ENCODE peak calls at places on chromosomes 5 and 9, in six cellular contexts. One of them, this sample, is unnamed.

GRCh38 chr5:139468421-139468931 is 2.3 kb upstream of the SMIM33 start:
- DNase-seq in body of pancreas: no peak
- DNase-seq in HS-5: no peak
- DNase-seq in stimulated activated CD8-positive, alpha-beta memory T cell treated with anti-CD3 and anti-CD28 coated beads, Interleukin-4, amount 100 ng/mL, for 48 hours: no peak
- DNase-seq in left cardiac atrium: no peak
- DNase-seq in CD8-positive, alpha-beta T cell: no peak
- DNase-seq in this sample: no peak

GRCh38 chr5:135213466-135214239 is 179.6 kb upstream of the PITX1 start:
- DNase-seq in stimulated activated CD8-positive, alpha-beta memory T cell treated with anti-CD3 and anti-CD28 coated beads, Interleukin-4, amount 100 ng/mL, for 48 hours: no peak
- DNase-seq in body of pancreas: no peak
- DNase-seq in CD8-positive, alpha-beta T cell: no peak
- DNase-seq in HS-5: no peak
- DNase-seq in left cardiac atrium: no peak
- DNase-seq in this sample: no peak

GRCh38 chr5:69378376-69378775 is 8.8 kb downstream of the RAD17 start:
- DNase-seq in CD8-positive, alpha-beta T cell: no peak
- DNase-seq in body of pancreas: no peak
- DNase-seq in stimulated activated CD8-positive, alpha-beta memory T cell treated with anti-CD3 and anti-CD28 coated beads, Interleukin-4, amount 100 ng/mL, for 48 hours: no peak
- DNase-seq in HS-5: no peak
- DNase-seq in left cardiac atrium: no peak
- DNase-seq in this sample: no peak

GRCh38 chr5:119269061-119269579 is 86.7 kb upstream of the TNFAIP8 start:
- DNase-seq in stimulated activated CD8-positive, alpha-beta memory T cell treated with anti-CD3 and anti-CD28 coated beads, Interleukin-4, amount 100 ng/mL, for 48 hours: peak; percentile 58
- DNase-seq in CD8-positive, alpha-beta T cell: no peak
- DNase-seq in body of pancreas: peak; percentile 51
- DNase-seq in left cardiac atrium: no peak
- DNase-seq in HS-5: no peak
- DNase-seq in this sample: peak; percentile 58

GRCh38 chr5:91384671-91385430 is 1.7 kb upstream of the ARRDC3 start:
- DNase-seq in HS-5: peak; percentile 86
- DNase-seq in left cardiac atrium: no peak
- DNase-seq in stimulated activated CD8-positive, alpha-beta memory T cell treated with anti-CD3 and anti-CD28 coated beads, Interleukin-4, amount 100 ng/mL, for 48 hours: no peak
- DNase-seq in body of pancreas: peak; percentile 64
- DNase-seq in CD8-positive, alpha-beta T cell: peak; percentile 11
- DNase-seq in this sample: peak; percentile 27

GRCh38 chr5:168401880-168402279 is 84.4 kb upstream of the RARS1 start:
- DNase-seq in body of pancreas: peak; percentile 37
- DNase-seq in left cardiac atrium: no peak
- DNase-seq in HS-5: no peak
- DNase-seq in stimulated activated CD8-positive, alpha-beta memory T cell treated with anti-CD3 and anti-CD28 coated beads, Interleukin-4, amount 100 ng/mL, for 48 hours: no peak
- DNase-seq in CD8-positive, alpha-beta T cell: no peak
- DNase-seq in this sample: no peak

GRCh38 chr5:86880785-86881492 is 263.2 kb downstream of the COX7C start:
- DNase-seq in HS-5: peak; percentile 71
- DNase-seq in body of pancreas: peak; percentile 21
- DNase-seq in stimulated activated CD8-positive, alpha-beta memory T cell treated with anti-CD3 and anti-CD28 coated beads, Interleukin-4, amount 100 ng/mL, for 48 hours: peak; percentile 41
- DNase-seq in left cardiac atrium: peak; percentile 34
- DNase-seq in CD8-positive, alpha-beta T cell: peak; percentile 3
- DNase-seq in this sample: peak; percentile 15

GRCh38 chr5:177453852-177454396 is 7.3 kb downstream of the PRR7 start:
- DNase-seq in body of pancreas: peak; percentile 46
- DNase-seq in left cardiac atrium: peak; percentile 61
- DNase-seq in CD8-positive, alpha-beta T cell: no peak
- DNase-seq in HS-5: no peak
- DNase-seq in stimulated activated CD8-positive, alpha-beta memory T cell treated with anti-CD3 and anti-CD28 coated beads, Interleukin-4, amount 100 ng/mL, for 48 hours: no peak
- DNase-seq in this sample: peak; percentile 59

GRCh38 chr9:73743826-73744225 is 592.2 kb downstream of the ANXA1 start:
- DNase-seq in left cardiac atrium: no peak
- DNase-seq in stimulated activated CD8-positive, alpha-beta memory T cell treated with anti-CD3 and anti-CD28 coated beads, Interleukin-4, amount 100 ng/mL, for 48 hours: no peak
- DNase-seq in body of pancreas: no peak
- DNase-seq in HS-5: no peak
- DNase-seq in CD8-positive, alpha-beta T cell: no peak
- DNase-seq in this sample: no peak